ENCODE peak calls at places on chromosomes 7 and 10, in nine cellular contexts. One of them, this sample, is unnamed.

GRCh38 chr7:15280078-15280734 is 281.6 kb downstream of the AGMO start:
- DNase-seq in dorsolateral prefrontal cortex: no peak
- DNase-seq in cardiac septum: no peak
- DNase-seq in IMR-90: no peak
- DNase-seq in activated T-helper 1 cell treated with anti-CD3 and anti-CD28 coated beads, Interleukin-12 subunit alpha, Interleukin-12 subunit beta, Interleukin-2, Interleukin-4 antibody, amounts not matched to agents 30 ng/mL and 10 ng/mL and 1 ng/mL, durations not matched to agents 14 hours and 24 hours and 36 hours: no peak
- DNase-seq in iPS-NIHi11: no peak
- DNase-seq in activated naive CD8-positive, alpha-beta T cell treated with anti-CD3 and anti-CD28 coated beads, Interleukin-2, amount 50 U/mL, for 16 hours: no peak
- DNase-seq in NCI-H1105: no peak
- DNase-seq in H9: peak
- DNase-seq in this sample: no peak

GRCh38 chr7:123725586-123726171 is 23.1 kb downstream of the WASL start:
- DNase-seq in IMR-90: no peak
- DNase-seq in dorsolateral prefrontal cortex: no peak
- DNase-seq in activated naive CD8-positive, alpha-beta T cell treated with anti-CD3 and anti-CD28 coated beads, Interleukin-2, amount 50 U/mL, for 16 hours: no peak
- DNase-seq in H9: no peak
- DNase-seq in iPS-NIHi11: no peak
- DNase-seq in cardiac septum: no peak
- DNase-seq in activated T-helper 1 cell treated with anti-CD3 and anti-CD28 coated beads, Interleukin-12 subunit alpha, Interleukin-12 subunit beta, Interleukin-2, Interleukin-4 antibody, amounts not matched to agents 30 ng/mL and 10 ng/mL and 1 ng/mL, durations not matched to agents 14 hours and 24 hours and 36 hours: no peak
- DNase-seq in NCI-H1105: no peak
- DNase-seq in this sample: no peak

GRCh38 chr10:121096617-121097431 is 245.7 kb downstream of the WDR11 start:
- DNase-seq in activated naive CD8-positive, alpha-beta T cell treated with anti-CD3 and anti-CD28 coated beads, Interleukin-2, amount 50 U/mL, for 16 hours: no peak
- DNase-seq in activated T-helper 1 cell treated with anti-CD3 and anti-CD28 coated beads, Interleukin-12 subunit alpha, Interleukin-12 subunit beta, Interleukin-2, Interleukin-4 antibody, amounts not matched to agents 30 ng/mL and 10 ng/mL and 1 ng/mL, durations not matched to agents 14 hours and 24 hours and 36 hours: no peak
- DNase-seq in IMR-90: no peak
- DNase-seq in cardiac septum: no peak
- DNase-seq in H9: no peak
- DNase-seq in dorsolateral prefrontal cortex: no peak
- DNase-seq in iPS-NIHi11: peak
- DNase-seq in NCI-H1105: no peak
- DNase-seq in this sample: no peak

GRCh38 chr7:111486472-111487142 is 75.7 kb downstream of the IMMP2L start:
- DNase-seq in activated naive CD8-positive, alpha-beta T cell treated with anti-CD3 and anti-CD28 coated beads, Interleukin-2, amount 50 U/mL, for 16 hours: no peak
- DNase-seq in IMR-90: peak
- DNase-seq in activated T-helper 1 cell treated with anti-CD3 and anti-CD28 coated beads, Interleukin-12 subunit alpha, Interleukin-12 subunit beta, Interleukin-2, Interleukin-4 antibody, amounts not matched to agents 30 ng/mL and 10 ng/mL and 1 ng/mL, durations not matched to agents 14 hours and 24 hours and 36 hours: no peak
- DNase-seq in H9: no peak
- DNase-seq in NCI-H1105: peak
- DNase-seq in iPS-NIHi11: peak
- DNase-seq in dorsolateral prefrontal cortex: no peak
- DNase-seq in cardiac septum: no peak
- DNase-seq in this sample: no peak

GRCh38 chr7:112484671-112485097 is 3.9 kb downstream of the LSMEM1 start:
- DNase-seq in IMR-90: peak
- DNase-seq in activated naive CD8-positive, alpha-beta T cell treated with anti-CD3 and anti-CD28 coated beads, Interleukin-2, amount 50 U/mL, for 16 hours: no peak
- DNase-seq in iPS-NIHi11: no peak
- DNase-seq in NCI-H1105: no peak
- DNase-seq in cardiac septum: no peak
- DNase-seq in H9: no peak
- DNase-seq in dorsolateral prefrontal cortex: no peak
- DNase-seq in activated T-helper 1 cell treated with anti-CD3 and anti-CD28 coated beads, Interleukin-12 subunit alpha, Interleukin-12 subunit beta, Interleukin-2, Interleukin-4 antibody, amounts not matched to agents 30 ng/mL and 10 ng/mL and 1 ng/mL, durations not matched to agents 14 hours and 24 hours and 36 hours: no peak
- DNase-seq in this sample: no peak

GRCh38 chr10:68353537-68353936 is 20.8 kb upstream of the PBLD start:
- DNase-seq in cardiac septum: no peak
- DNase-seq in iPS-NIHi11: no peak
- DNase-seq in H9: no peak
- DNase-seq in activated T-helper 1 cell treated with anti-CD3 and anti-CD28 coated beads, Interleukin-12 subunit alpha, Interleukin-12 subunit beta, Interleukin-2, Interleukin-4 antibody, amounts not matched to agents 30 ng/mL and 10 ng/mL and 1 ng/mL, durations not matched to agents 14 hours and 24 hours and 36 hours: no peak
- DNase-seq in NCI-H1105: no peak
- DNase-seq in activated naive CD8-positive, alpha-beta T cell treated with anti-CD3 and anti-CD28 coated beads, Interleukin-2, amount 50 U/mL, for 16 hours: no peak
- DNase-seq in dorsolateral prefrontal cortex: no peak
- DNase-seq in IMR-90: no peak
- DNase-seq in this sample: no peak

GRCh38 chr7:87001214-87001613 is 58.2 kb downstream of the ELAPOR2 start:
- DNase-seq in dorsolateral prefrontal cortex: no peak
- DNase-seq in IMR-90: no peak
- DNase-seq in activated T-helper 1 cell treated with anti-CD3 and anti-CD28 coated beads, Interleukin-12 subunit alpha, Interleukin-12 subunit beta, Interleukin-2, Interleukin-4 antibody, amounts not matched to agents 30 ng/mL and 10 ng/mL and 1 ng/mL, durations not matched to agents 14 hours and 24 hours and 36 hours: no peak
- DNase-seq in NCI-H1105: no peak
- DNase-seq in H9: no peak
- DNase-seq in cardiac septum: no peak
- DNase-seq in activated naive CD8-positive, alpha-beta T cell treated with anti-CD3 and anti-CD28 coated beads, Interleukin-2, amount 50 U/mL, for 16 hours: no peak
- DNase-seq in iPS-NIHi11: no peak
- DNase-seq in this sample: no peak

GRCh38 chr10:77637474-77637985 is at the start of gene KCNMA1:
- DNase-seq in activated T-helper 1 cell treated with anti-CD3 and anti-CD28 coated beads, Interleukin-12 subunit alpha, Interleukin-12 subunit beta, Interleukin-2, Interleukin-4 antibody, amounts not matched to agents 30 ng/mL and 10 ng/mL and 1 ng/mL, durations not matched to agents 14 hours and 24 hours and 36 hours: no peak
- DNase-seq in dorsolateral prefrontal cortex: no peak
- DNase-seq in iPS-NIHi11: peak
- DNase-seq in H9: peak
- DNase-seq in activated naive CD8-positive, alpha-beta T cell treated with anti-CD3 and anti-CD28 coated beads, Interleukin-2, amount 50 U/mL, for 16 hours: no peak
- DNase-seq in NCI-H1105: no peak
- DNase-seq in IMR-90: no peak
- DNase-seq in cardiac septum: no peak
- DNase-seq in this sample: peak

GRCh38 chr7:139523199-139523941 is at the start of gene CLEC2L:
- DNase-seq in iPS-NIHi11: peak
- DNase-seq in NCI-H1105: no peak
- DNase-seq in H9: no peak
- DNase-seq in IMR-90: no peak
- DNase-seq in cardiac septum: no peak
- DNase-seq in activated T-helper 1 cell treated with anti-CD3 and anti-CD28 coated beads, Interleukin-12 subunit alpha, Interleukin-12 subunit beta, Interleukin-2, Interleukin-4 antibody, amounts not matched to agents 30 ng/mL and 10 ng/mL and 1 ng/mL, durations not matched to agents 14 hours and 24 hours and 36 hours: no peak
- DNase-seq in activated naive CD8-positive, alpha-beta T cell treated with anti-CD3 and anti-CD28 coated beads, Interleukin-2, amount 50 U/mL, for 16 hours: no peak
- DNase-seq in dorsolateral prefrontal cortex: no peak
- DNase-seq in this sample: no peak

GRCh38 chr10:132185601-132186487 is 904 bp upstream of the DPYSL4 start:
- DNase-seq in activated naive CD8-positive, alpha-beta T cell treated with anti-CD3 and anti-CD28 coated beads, Interleukin-2, amount 50 U/mL, for 16 hours: peak
- DNase-seq in H9: peak
- DNase-seq in cardiac septum: no peak
- DNase-seq in iPS-NIHi11: peak
- DNase-seq in activated T-helper 1 cell treated with anti-CD3 and anti-CD28 coated beads, Interleukin-12 subunit alpha, Interleukin-12 subunit beta, Interleukin-2, Interleukin-4 antibody, amounts not matched to agents 30 ng/mL and 10 ng/mL and 1 ng/mL, durations not matched to agents 14 hours and 24 hours and 36 hours: peak
- DNase-seq in NCI-H1105: no peak
- DNase-seq in dorsolateral prefrontal cortex: no peak
- DNase-seq in IMR-90: peak
- DNase-seq in this sample: no peak

GRCh38 chr10:97321807-97322195 is 2.7 kb downstream of the FRAT1 start:
- DNase-seq in NCI-H1105: peak
- DNase-seq in IMR-90: no peak
- DNase-seq in dorsolateral prefrontal cortex: no peak
- DNase-seq in H9: peak
- DNase-seq in activated T-helper 1 cell treated with anti-CD3 and anti-CD28 coated beads, Interleukin-12 subunit alpha, Interleukin-12 subunit beta, Interleukin-2, Interleukin-4 antibody, amounts not matched to agents 30 ng/mL and 10 ng/mL and 1 ng/mL, durations not matched to agents 14 hours and 24 hours and 36 hours: no peak
- DNase-seq in cardiac septum: no peak
- DNase-seq in activated naive CD8-positive, alpha-beta T cell treated with anti-CD3 and anti-CD28 coated beads, Interleukin-2, amount 50 U/mL, for 16 hours: no peak
- DNase-seq in iPS-NIHi11: no peak
- DNase-seq in this sample: peak

GRCh38 chr10:77350711-77351119 is 286.9 kb downstream of the KCNMA1 start:
- DNase-seq in dorsolateral prefrontal cortex: no peak
- DNase-seq in cardiac septum: no peak
- DNase-seq in H9: no peak
- DNase-seq in iPS-NIHi11: peak
- DNase-seq in NCI-H1105: no peak
- DNase-seq in activated naive CD8-positive, alpha-beta T cell treated with anti-CD3 and anti-CD28 coated beads, Interleukin-2, amount 50 U/mL, for 16 hours: no peak
- DNase-seq in IMR-90: peak
- DNase-seq in activated T-helper 1 cell treated with anti-CD3 and anti-CD28 coated beads, Interleukin-12 subunit alpha, Interleukin-12 subunit beta, Interleukin-2, Interleukin-4 antibody, amounts not matched to agents 30 ng/mL and 10 ng/mL and 1 ng/mL, durations not matched to agents 14 hours and 24 hours and 36 hours: no peak
- DNase-seq in this sample: no peak

GRCh38 chr10:132388901-132389630 is 7.9 kb upstream of the PWWP2B start:
- DNase-seq in dorsolateral prefrontal cortex: no peak
- DNase-seq in cardiac septum: no peak
- DNase-seq in activated naive CD8-positive, alpha-beta T cell treated with anti-CD3 and anti-CD28 coated beads, Interleukin-2, amount 50 U/mL, for 16 hours: no peak
- DNase-seq in H9: peak
- DNase-seq in activated T-helper 1 cell treated with anti-CD3 and anti-CD28 coated beads, Interleukin-12 subunit alpha, Interleukin-12 subunit beta, Interleukin-2, Interleukin-4 antibody, amounts not matched to agents 30 ng/mL and 10 ng/mL and 1 ng/mL, durations not matched to agents 14 hours and 24 hours and 36 hours: no peak
- DNase-seq in NCI-H1105: no peak
- DNase-seq in IMR-90: no peak
- DNase-seq in iPS-NIHi11: peak
- DNase-seq in this sample: no peak

GRCh38 chr7:157389951-157390730 is 53.3 kb downstream of the DNAJB6 start:
- DNase-seq in activated naive CD8-positive, alpha-beta T cell treated with anti-CD3 and anti-CD28 coated beads, Interleukin-2, amount 50 U/mL, for 16 hours: no peak
- DNase-seq in NCI-H1105: no peak
- DNase-seq in dorsolateral prefrontal cortex: no peak
- DNase-seq in iPS-NIHi11: no peak
- DNase-seq in H9: no peak
- DNase-seq in cardiac septum: peak
- DNase-seq in IMR-90: no peak
- DNase-seq in activated T-helper 1 cell treated with anti-CD3 and anti-CD28 coated beads, Interleukin-12 subunit alpha, Interleukin-12 subunit beta, Interleukin-2, Interleukin-4 antibody, amounts not matched to agents 30 ng/mL and 10 ng/mL and 1 ng/mL, durations not matched to agents 14 hours and 24 hours and 36 hours: peak
- DNase-seq in this sample: no peak

GRCh38 chr10:526651-527312 is 162.7 kb downstream of the DIP2C start:
- DNase-seq in activated naive CD8-positive, alpha-beta T cell treated with anti-CD3 and anti-CD28 coated beads, Interleukin-2, amount 50 U/mL, for 16 hours: no peak
- DNase-seq in dorsolateral prefrontal cortex: no peak
- DNase-seq in H9: peak
- DNase-seq in cardiac septum: peak
- DNase-seq in activated T-helper 1 cell treated with anti-CD3 and anti-CD28 coated beads, Interleukin-12 subunit alpha, Interleukin-12 subunit beta, Interleukin-2, Interleukin-4 antibody, amounts not matched to agents 30 ng/mL and 10 ng/mL and 1 ng/mL, durations not matched to agents 14 hours and 24 hours and 36 hours: no peak
- DNase-seq in iPS-NIHi11: peak
- DNase-seq in NCI-H1105: no peak
- DNase-seq in IMR-90: no peak
- DNase-seq in this sample: no peak

GRCh38 chr10:14686356-14686755 is 88.3 kb downstream of the FAM107B start:
- DNase-seq in dorsolateral prefrontal cortex: no peak
- DNase-seq in activated T-helper 1 cell treated with anti-CD3 and anti-CD28 coated beads, Interleukin-12 subunit alpha, Interleukin-12 subunit beta, Interleukin-2, Interleukin-4 antibody, amounts not matched to agents 30 ng/mL and 10 ng/mL and 1 ng/mL, durations not matched to agents 14 hours and 24 hours and 36 hours: no peak
- DNase-seq in cardiac septum: no peak
- DNase-seq in activated naive CD8-positive, alpha-beta T cell treated with anti-CD3 and anti-CD28 coated beads, Interleukin-2, amount 50 U/mL, for 16 hours: no peak
- DNase-seq in iPS-NIHi11: no peak
- DNase-seq in IMR-90: no peak
- DNase-seq in NCI-H1105: no peak
- DNase-seq in H9: no peak
- DNase-seq in this sample: no peak

GRCh38 chr7:130008941-130009847 is 42.0 kb downstream of the ZC3HC1 start:
- DNase-seq in H9: peak
- DNase-seq in dorsolateral prefrontal cortex: no peak
- DNase-seq in activated naive CD8-positive, alpha-beta T cell treated with anti-CD3 and anti-CD28 coated beads, Interleukin-2, amount 50 U/mL, for 16 hours: no peak
- DNase-seq in activated T-helper 1 cell treated with anti-CD3 and anti-CD28 coated beads, Interleukin-12 subunit alpha, Interleukin-12 subunit beta, Interleukin-2, Interleukin-4 antibody, amounts not matched to agents 30 ng/mL and 10 ng/mL and 1 ng/mL, durations not matched to agents 14 hours and 24 hours and 36 hours: no peak
- DNase-seq in iPS-NIHi11: peak
- DNase-seq in IMR-90: peak
- DNase-seq in cardiac septum: no peak
- DNase-seq in NCI-H1105: no peak
- DNase-seq in this sample: no peak

GRCh38 chr10:102802920-102803534 is 34.2 kb downstream of the CYP17A1 start:
- DNase-seq in NCI-H1105: no peak
- DNase-seq in activated naive CD8-positive, alpha-beta T cell treated with anti-CD3 and anti-CD28 coated beads, Interleukin-2, amount 50 U/mL, for 16 hours: no peak
- DNase-seq in iPS-NIHi11: peak
- DNase-seq in cardiac septum: no peak
- DNase-seq in dorsolateral prefrontal cortex: no peak
- DNase-seq in IMR-90: peak
- DNase-seq in H9: peak
- DNase-seq in activated T-helper 1 cell treated with anti-CD3 and anti-CD28 coated beads, Interleukin-12 subunit alpha, Interleukin-12 subunit beta, Interleukin-2, Interleukin-4 antibody, amounts not matched to agents 30 ng/mL and 10 ng/mL and 1 ng/mL, durations not matched to agents 14 hours and 24 hours and 36 hours: peak
- DNase-seq in this sample: no peak

GRCh38 chr7:2619120-2619519 is 12.7 kb upstream of the TTYH3 start:
- DNase-seq in dorsolateral prefrontal cortex: no peak
- DNase-seq in IMR-90: peak
- DNase-seq in NCI-H1105: no peak
- DNase-seq in activated naive CD8-positive, alpha-beta T cell treated with anti-CD3 and anti-CD28 coated beads, Interleukin-2, amount 50 U/mL, for 16 hours: no peak
- DNase-seq in cardiac septum: no peak
- DNase-seq in activated T-helper 1 cell treated with anti-CD3 and anti-CD28 coated beads, Interleukin-12 subunit alpha, Interleukin-12 subunit beta, Interleukin-2, Interleukin-4 antibody, amounts not matched to agents 30 ng/mL and 10 ng/mL and 1 ng/mL, durations not matched to agents 14 hours and 24 hours and 36 hours: no peak
- DNase-seq in H9: no peak
- DNase-seq in iPS-NIHi11: no peak
- DNase-seq in this sample: no peak

GRCh38 chr10:132133005-132133404 is 53.7 kb upstream of the DPYSL4 start:
- DNase-seq in iPS-NIHi11: no peak
- DNase-seq in H9: no peak
- DNase-seq in IMR-90: no peak
- DNase-seq in activated naive CD8-positive, alpha-beta T cell treated with anti-CD3 and anti-CD28 coated beads, Interleukin-2, amount 50 U/mL, for 16 hours: no peak
- DNase-seq in dorsolateral prefrontal cortex: no peak
- DNase-seq in activated T-helper 1 cell treated with anti-CD3 and anti-CD28 coated beads, Interleukin-12 subunit alpha, Interleukin-12 subunit beta, Interleukin-2, Interleukin-4 antibody, amounts not matched to agents 30 ng/mL and 10 ng/mL and 1 ng/mL, durations not matched to agents 14 hours and 24 hours and 36 hours: no peak
- DNase-seq in NCI-H1105: no peak
- DNase-seq in cardiac septum: no peak
- DNase-seq in this sample: peak

GRCh38 chr7:69738396-69738889 is 140.2 kb downstream of the AUTS2 start:
- DNase-seq in dorsolateral prefrontal cortex: no peak
- DNase-seq in IMR-90: no peak
- DNase-seq in H9: no peak
- DNase-seq in NCI-H1105: no peak
- DNase-seq in iPS-NIHi11: no peak
- DNase-seq in cardiac septum: no peak
- DNase-seq in activated naive CD8-positive, alpha-beta T cell treated with anti-CD3 and anti-CD28 coated beads, Interleukin-2, amount 50 U/mL, for 16 hours: no peak
- DNase-seq in activated T-helper 1 cell treated with anti-CD3 and anti-CD28 coated beads, Interleukin-12 subunit alpha, Interleukin-12 subunit beta, Interleukin-2, Interleukin-4 antibody, amounts not matched to agents 30 ng/mL and 10 ng/mL and 1 ng/mL, durations not matched to agents 14 hours and 24 hours and 36 hours: no peak
- DNase-seq in this sample: no peak

GRCh38 chr7:84204655-84205054 is 10.1 kb upstream of the SEMA3A start:
- DNase-seq in IMR-90: peak
- DNase-seq in cardiac septum: no peak
- DNase-seq in H9: no peak
- DNase-seq in activated T-helper 1 cell treated with anti-CD3 and anti-CD28 coated beads, Interleukin-12 subunit alpha, Interleukin-12 subunit beta, Interleukin-2, Interleukin-4 antibody, amounts not matched to agents 30 ng/mL and 10 ng/mL and 1 ng/mL, durations not matched to agents 14 hours and 24 hours and 36 hours: no peak
- DNase-seq in iPS-NIHi11: no peak
- DNase-seq in dorsolateral prefrontal cortex: no peak
- DNase-seq in activated naive CD8-positive, alpha-beta T cell treated with anti-CD3 and anti-CD28 coated beads, Interleukin-2, amount 50 U/mL, for 16 hours: no peak
- DNase-seq in NCI-H1105: no peak
- DNase-seq in this sample: no peak

GRCh38 chr10:93515071-93515962 is 18.9 kb downstream of the CEP55 start:
- DNase-seq in activated naive CD8-positive, alpha-beta T cell treated with anti-CD3 and anti-CD28 coated beads, Interleukin-2, amount 50 U/mL, for 16 hours: no peak
- DNase-seq in H9: no peak
- DNase-seq in dorsolateral prefrontal cortex: no peak
- DNase-seq in NCI-H1105: no peak
- DNase-seq in cardiac septum: no peak
- DNase-seq in iPS-NIHi11: no peak
- DNase-seq in activated T-helper 1 cell treated with anti-CD3 and anti-CD28 coated beads, Interleukin-12 subunit alpha, Interleukin-12 subunit beta, Interleukin-2, Interleukin-4 antibody, amounts not matched to agents 30 ng/mL and 10 ng/mL and 1 ng/mL, durations not matched to agents 14 hours and 24 hours and 36 hours: no peak
- DNase-seq in IMR-90: no peak
- DNase-seq in this sample: peak

GRCh38 chr7:70417061-70417655 is 714.8 kb upstream of the GALNT17 start:
- DNase-seq in cardiac septum: no peak
- DNase-seq in iPS-NIHi11: no peak
- DNase-seq in H9: peak
- DNase-seq in dorsolateral prefrontal cortex: peak
- DNase-seq in NCI-H1105: peak
- DNase-seq in activated naive CD8-positive, alpha-beta T cell treated with anti-CD3 and anti-CD28 coated beads, Interleukin-2, amount 50 U/mL, for 16 hours: no peak
- DNase-seq in activated T-helper 1 cell treated with anti-CD3 and anti-CD28 coated beads, Interleukin-12 subunit alpha, Interleukin-12 subunit beta, Interleukin-2, Interleukin-4 antibody, amounts not matched to agents 30 ng/mL and 10 ng/mL and 1 ng/mL, durations not matched to agents 14 hours and 24 hours and 36 hours: no peak
- DNase-seq in IMR-90: no peak
- DNase-seq in this sample: peak

GRCh38 chr10:3781458-3782098 is 3.4 kb downstream of the KLF6 start:
- DNase-seq in IMR-90: peak
- DNase-seq in dorsolateral prefrontal cortex: no peak
- DNase-seq in activated naive CD8-positive, alpha-beta T cell treated with anti-CD3 and anti-CD28 coated beads, Interleukin-2, amount 50 U/mL, for 16 hours: no peak
- DNase-seq in H9: peak
- DNase-seq in NCI-H1105: no peak
- DNase-seq in activated T-helper 1 cell treated with anti-CD3 and anti-CD28 coated beads, Interleukin-12 subunit alpha, Interleukin-12 subunit beta, Interleukin-2, Interleukin-4 antibody, amounts not matched to agents 30 ng/mL and 10 ng/mL and 1 ng/mL, durations not matched to agents 14 hours and 24 hours and 36 hours: no peak
- DNase-seq in iPS-NIHi11: no peak
- DNase-seq in cardiac septum: peak
- DNase-seq in this sample: no peak

GRCh38 chr7:43394441-43395130 is 188.3 kb upstream of the STK17A start:
- DNase-seq in H9: no peak
- DNase-seq in activated T-helper 1 cell treated with anti-CD3 and anti-CD28 coated beads, Interleukin-12 subunit alpha, Interleukin-12 subunit beta, Interleukin-2, Interleukin-4 antibody, amounts not matched to agents 30 ng/mL and 10 ng/mL and 1 ng/mL, durations not matched to agents 14 hours and 24 hours and 36 hours: no peak
- DNase-seq in dorsolateral prefrontal cortex: no peak
- DNase-seq in NCI-H1105: no peak
- DNase-seq in cardiac septum: no peak
- DNase-seq in iPS-NIHi11: no peak
- DNase-seq in activated naive CD8-positive, alpha-beta T cell treated with anti-CD3 and anti-CD28 coated beads, Interleukin-2, amount 50 U/mL, for 16 hours: no peak
- DNase-seq in IMR-90: no peak
- DNase-seq in this sample: no peak

GRCh38 chr7:771241-772004 is 44.3 kb upstream of the PRKAR1B start:
- DNase-seq in H9: no peak
- DNase-seq in NCI-H1105: no peak
- DNase-seq in activated T-helper 1 cell treated with anti-CD3 and anti-CD28 coated beads, Interleukin-12 subunit alpha, Interleukin-12 subunit beta, Interleukin-2, Interleukin-4 antibody, amounts not matched to agents 30 ng/mL and 10 ng/mL and 1 ng/mL, durations not matched to agents 14 hours and 24 hours and 36 hours: no peak
- DNase-seq in dorsolateral prefrontal cortex: no peak
- DNase-seq in IMR-90: peak
- DNase-seq in iPS-NIHi11: no peak
- DNase-seq in activated naive CD8-positive, alpha-beta T cell treated with anti-CD3 and anti-CD28 coated beads, Interleukin-2, amount 50 U/mL, for 16 hours: no peak
- DNase-seq in cardiac septum: peak
- DNase-seq in this sample: no peak

GRCh38 chr7:83908526-83908925 is 259.6 kb upstream of the SEMA3E start:
- DNase-seq in IMR-90: no peak
- DNase-seq in iPS-NIHi11: no peak
- DNase-seq in H9: no peak
- DNase-seq in activated naive CD8-positive, alpha-beta T cell treated with anti-CD3 and anti-CD28 coated beads, Interleukin-2, amount 50 U/mL, for 16 hours: no peak
- DNase-seq in cardiac septum: no peak
- DNase-seq in NCI-H1105: no peak
- DNase-seq in activated T-helper 1 cell treated with anti-CD3 and anti-CD28 coated beads, Interleukin-12 subunit alpha, Interleukin-12 subunit beta, Interleukin-2, Interleukin-4 antibody, amounts not matched to agents 30 ng/mL and 10 ng/mL and 1 ng/mL, durations not matched to agents 14 hours and 24 hours and 36 hours: no peak
- DNase-seq in dorsolateral prefrontal cortex: no peak
- DNase-seq in this sample: no peak

GRCh38 chr10:101047268-101047667 is 14.5 kb upstream of the KAZALD1 start:
- DNase-seq in dorsolateral prefrontal cortex: no peak
- DNase-seq in activated naive CD8-positive, alpha-beta T cell treated with anti-CD3 and anti-CD28 coated beads, Interleukin-2, amount 50 U/mL, for 16 hours: no peak
- DNase-seq in activated T-helper 1 cell treated with anti-CD3 and anti-CD28 coated beads, Interleukin-12 subunit alpha, Interleukin-12 subunit beta, Interleukin-2, Interleukin-4 antibody, amounts not matched to agents 30 ng/mL and 10 ng/mL and 1 ng/mL, durations not matched to agents 14 hours and 24 hours and 36 hours: no peak
- DNase-seq in cardiac septum: no peak
- DNase-seq in H9: no peak
- DNase-seq in iPS-NIHi11: peak
- DNase-seq in NCI-H1105: no peak
- DNase-seq in IMR-90: no peak
- DNase-seq in this sample: no peak

GRCh38 chr10:66980276-66980675 is 54.4 kb downstream of the LRRTM3 start:
- DNase-seq in H9: no peak
- DNase-seq in iPS-NIHi11: no peak
- DNase-seq in dorsolateral prefrontal cortex: no peak
- DNase-seq in cardiac septum: no peak
- DNase-seq in NCI-H1105: no peak
- DNase-seq in activated T-helper 1 cell treated with anti-CD3 and anti-CD28 coated beads, Interleukin-12 subunit alpha, Interleukin-12 subunit beta, Interleukin-2, Interleukin-4 antibody, amounts not matched to agents 30 ng/mL and 10 ng/mL and 1 ng/mL, durations not matched to agents 14 hours and 24 hours and 36 hours: no peak
- DNase-seq in IMR-90: no peak
- DNase-seq in activated naive CD8-positive, alpha-beta T cell treated with anti-CD3 and anti-CD28 coated beads, Interleukin-2, amount 50 U/mL, for 16 hours: no peak
- DNase-seq in this sample: no peak

GRCh38 chr10:70699659-70700174 is 27.4 kb downstream of the ADAMTS14 start:
- DNase-seq in activated T-helper 1 cell treated with anti-CD3 and anti-CD28 coated beads, Interleukin-12 subunit alpha, Interleukin-12 subunit beta, Interleukin-2, Interleukin-4 antibody, amounts not matched to agents 30 ng/mL and 10 ng/mL and 1 ng/mL, durations not matched to agents 14 hours and 24 hours and 36 hours: no peak
- DNase-seq in H9: peak
- DNase-seq in cardiac septum: no peak
- DNase-seq in dorsolateral prefrontal cortex: no peak
- DNase-seq in iPS-NIHi11: peak
- DNase-seq in activated naive CD8-positive, alpha-beta T cell treated with anti-CD3 and anti-CD28 coated beads, Interleukin-2, amount 50 U/mL, for 16 hours: no peak
- DNase-seq in NCI-H1105: no peak
- DNase-seq in IMR-90: no peak
- DNase-seq in this sample: no peak